ENCODE peak calls at places on chromosomes 4 and X, in ten cellular contexts. One of them, this sample, is unnamed.

GRCh38 chrX:78104447-78105176 is 564 bp downstream of the PGK1 start:
- DNase-seq in GM06990: peak; percentile 32
- DNase-seq in glutamatergic neuron: peak; percentile 14
- DNase-seq in HFF-Myc: no peak
- DNase-seq in progenitor cell of endocrine pancreas: no peak
- DNase-seq in fibroblast of lung: peak; percentile 43
- DNase-seq in thyroid gland: peak; percentile 49
- DNase-seq in lung: peak; percentile 59
- DNase-seq in fibroblast of the aortic adventitia: peak; percentile 63
- DNase-seq in OCI-LY7: peak; percentile 56
- DNase-seq in this sample: no peak

GRCh38 chrX:105190252-105190853 is 30.1 kb downstream of the TEX13A start:
- DNase-seq in GM06990: no peak
- DNase-seq in glutamatergic neuron: no peak
- DNase-seq in HFF-Myc: peak; percentile 1
- DNase-seq in progenitor cell of endocrine pancreas: no peak
- DNase-seq in fibroblast of lung: no peak
- DNase-seq in thyroid gland: no peak
- DNase-seq in lung: no peak
- DNase-seq in fibroblast of the aortic adventitia: peak; percentile 44
- DNase-seq in OCI-LY7: peak; percentile 9
- DNase-seq in this sample: no peak

GRCh38 chr4:94127707-94128328 is 79.8 kb upstream of the SMARCAD1 start:
- DNase-seq in GM06990: no peak
- DNase-seq in glutamatergic neuron: no peak
- DNase-seq in HFF-Myc: peak; percentile 14
- DNase-seq in progenitor cell of endocrine pancreas: no peak
- DNase-seq in fibroblast of lung: peak; percentile 32
- DNase-seq in thyroid gland: no peak
- DNase-seq in lung: no peak
- DNase-seq in fibroblast of the aortic adventitia: peak; percentile 46
- DNase-seq in OCI-LY7: peak; percentile 40
- DNase-seq in this sample: peak; percentile 2

GRCh38 chr4:1031956-1032795 is 20.8 kb downstream of the FGFRL1 start:
- DNase-seq in GM06990: no peak
- DNase-seq in glutamatergic neuron: no peak
- DNase-seq in HFF-Myc: no peak
- DNase-seq in progenitor cell of endocrine pancreas: no peak
- DNase-seq in fibroblast of lung: no peak
- DNase-seq in thyroid gland: peak; percentile 57
- DNase-seq in lung: no peak
- DNase-seq in fibroblast of the aortic adventitia: no peak
- DNase-seq in OCI-LY7: no peak
- DNase-seq in this sample: no peak

GRCh38 chr4:88208146-88208545 is 49.7 kb upstream of the ABCG2 start:
- DNase-seq in GM06990: no peak
- DNase-seq in glutamatergic neuron: no peak
- DNase-seq in HFF-Myc: no peak
- DNase-seq in progenitor cell of endocrine pancreas: no peak
- DNase-seq in fibroblast of lung: no peak
- DNase-seq in thyroid gland: no peak
- DNase-seq in lung: no peak
- DNase-seq in fibroblast of the aortic adventitia: no peak
- DNase-seq in OCI-LY7: no peak
- DNase-seq in this sample: no peak

GRCh38 chr4:142815834-142816233 is 30.3 kb downstream of the INPP4B start:
- DNase-seq in GM06990: no peak
- DNase-seq in glutamatergic neuron: no peak
- DNase-seq in HFF-Myc: peak; percentile 57
- DNase-seq in progenitor cell of endocrine pancreas: no peak
- DNase-seq in fibroblast of lung: peak; percentile 85
- DNase-seq in thyroid gland: no peak
- DNase-seq in lung: no peak
- DNase-seq in fibroblast of the aortic adventitia: peak; percentile 68
- DNase-seq in OCI-LY7: no peak
- DNase-seq in this sample: peak; percentile 24

GRCh38 chrX:11272290-11272689 is 20.9 kb upstream of the AMELX start:
- DNase-seq in GM06990: no peak
- DNase-seq in glutamatergic neuron: no peak
- DNase-seq in HFF-Myc: no peak
- DNase-seq in progenitor cell of endocrine pancreas: no peak
- DNase-seq in fibroblast of lung: peak; percentile 34
- DNase-seq in thyroid gland: no peak
- DNase-seq in lung: no peak
- DNase-seq in fibroblast of the aortic adventitia: no peak
- DNase-seq in OCI-LY7: no peak
- DNase-seq in this sample: no peak

GRCh38 chr4:175560628-175561027 is 251.4 kb downstream of the GPM6A start:
- DNase-seq in GM06990: peak; percentile 14
- DNase-seq in glutamatergic neuron: no peak
- DNase-seq in HFF-Myc: no peak
- DNase-seq in progenitor cell of endocrine pancreas: no peak
- DNase-seq in fibroblast of lung: peak; percentile 47
- DNase-seq in thyroid gland: no peak
- DNase-seq in lung: no peak
- DNase-seq in fibroblast of the aortic adventitia: peak; percentile 27
- DNase-seq in OCI-LY7: peak; percentile 58
- DNase-seq in this sample: no peak

GRCh38 chr4:64539234-64539849 is 130.1 kb upstream of the TECRL start:
- DNase-seq in GM06990: peak; percentile 8
- DNase-seq in glutamatergic neuron: peak; percentile 38
- DNase-seq in HFF-Myc: peak; percentile 22
- DNase-seq in progenitor cell of endocrine pancreas: peak; percentile 47
- DNase-seq in fibroblast of lung: peak; percentile 51
- DNase-seq in thyroid gland: peak; percentile 60
- DNase-seq in lung: peak; percentile 45
- DNase-seq in fibroblast of the aortic adventitia: peak; percentile 58
- DNase-seq in OCI-LY7: peak; percentile 61
- DNase-seq in this sample: peak; percentile 16

GRCh38 chr4:140374130-140374477 is 658 bp downstream of the SCOC start:
- DNase-seq in GM06990: no peak
- DNase-seq in glutamatergic neuron: no peak
- DNase-seq in HFF-Myc: no peak
- DNase-seq in progenitor cell of endocrine pancreas: no peak
- DNase-seq in fibroblast of lung: no peak
- DNase-seq in thyroid gland: no peak
- DNase-seq in lung: no peak
- DNase-seq in fibroblast of the aortic adventitia: no peak
- DNase-seq in OCI-LY7: no peak
- DNase-seq in this sample: no peak

GRCh38 chr4:187393546-187394344 is 601.8 kb upstream of the ZFP42 start:
- DNase-seq in GM06990: no peak
- DNase-seq in glutamatergic neuron: no peak
- DNase-seq in HFF-Myc: no peak
- DNase-seq in progenitor cell of endocrine pancreas: no peak
- DNase-seq in fibroblast of lung: no peak
- DNase-seq in thyroid gland: no peak
- DNase-seq in lung: no peak
- DNase-seq in fibroblast of the aortic adventitia: no peak
- DNase-seq in OCI-LY7: no peak
- DNase-seq in this sample: no peak

GRCh38 chr4:127224556-127224955 is 408.2 kb upstream of the INTU start:
- DNase-seq in GM06990: no peak
- DNase-seq in glutamatergic neuron: no peak
- DNase-seq in HFF-Myc: no peak
- DNase-seq in progenitor cell of endocrine pancreas: no peak
- DNase-seq in fibroblast of lung: no peak
- DNase-seq in thyroid gland: no peak
- DNase-seq in lung: no peak
- DNase-seq in fibroblast of the aortic adventitia: no peak
- DNase-seq in OCI-LY7: no peak
- DNase-seq in this sample: no peak

GRCh38 chrX:106802388-106803275 is at the start of gene TBC1D8B:
- DNase-seq in GM06990: peak; percentile 40
- DNase-seq in glutamatergic neuron: peak; percentile 35
- DNase-seq in HFF-Myc: peak; percentile 72
- DNase-seq in progenitor cell of endocrine pancreas: peak; percentile 48
- DNase-seq in fibroblast of lung: peak; percentile 92
- DNase-seq in thyroid gland: peak; percentile 85
- DNase-seq in lung: peak; percentile 79
- DNase-seq in fibroblast of the aortic adventitia: peak; percentile 93
- DNase-seq in OCI-LY7: peak; percentile 75
- DNase-seq in this sample: peak; percentile 70

GRCh38 chr4:7865533-7865932 is 74.1 kb downstream of the AFAP1 start:
- DNase-seq in GM06990: no peak
- DNase-seq in glutamatergic neuron: no peak
- DNase-seq in HFF-Myc: no peak
- DNase-seq in progenitor cell of endocrine pancreas: no peak
- DNase-seq in fibroblast of lung: no peak
- DNase-seq in thyroid gland: no peak
- DNase-seq in lung: no peak
- DNase-seq in fibroblast of the aortic adventitia: no peak
- DNase-seq in OCI-LY7: no peak
- DNase-seq in this sample: no peak

GRCh38 chr4:132065940-132066495 is 1083.1 kb upstream of the PCDH10 start:
- DNase-seq in GM06990: no peak
- DNase-seq in glutamatergic neuron: no peak
- DNase-seq in HFF-Myc: no peak
- DNase-seq in progenitor cell of endocrine pancreas: no peak
- DNase-seq in fibroblast of lung: peak; percentile 20
- DNase-seq in thyroid gland: no peak
- DNase-seq in lung: no peak
- DNase-seq in fibroblast of the aortic adventitia: no peak
- DNase-seq in OCI-LY7: no peak
- DNase-seq in this sample: no peak

GRCh38 chr4:151689211-151689991 is 71.4 kb downstream of the GATB start:
- DNase-seq in GM06990: no peak
- DNase-seq in glutamatergic neuron: no peak
- DNase-seq in HFF-Myc: no peak
- DNase-seq in progenitor cell of endocrine pancreas: no peak
- DNase-seq in fibroblast of lung: no peak
- DNase-seq in thyroid gland: peak; percentile 67
- DNase-seq in lung: no peak
- DNase-seq in fibroblast of the aortic adventitia: no peak
- DNase-seq in OCI-LY7: no peak
- DNase-seq in this sample: no peak

GRCh38 chrX:53768451-53769246 is 82.1 kb upstream of the HUWE1 start:
- DNase-seq in GM06990: no peak
- DNase-seq in glutamatergic neuron: no peak
- DNase-seq in HFF-Myc: no peak
- DNase-seq in progenitor cell of endocrine pancreas: no peak
- DNase-seq in fibroblast of lung: no peak
- DNase-seq in thyroid gland: no peak
- DNase-seq in lung: no peak
- DNase-seq in fibroblast of the aortic adventitia: no peak
- DNase-seq in OCI-LY7: no peak
- DNase-seq in this sample: no peak

GRCh38 chr4:47703964-47704363 is 133.9 kb downstream of the CORIN start:
- DNase-seq in GM06990: no peak
- DNase-seq in glutamatergic neuron: no peak
- DNase-seq in HFF-Myc: no peak
- DNase-seq in progenitor cell of endocrine pancreas: no peak
- DNase-seq in fibroblast of lung: no peak
- DNase-seq in thyroid gland: no peak
- DNase-seq in lung: no peak
- DNase-seq in fibroblast of the aortic adventitia: no peak
- DNase-seq in OCI-LY7: no peak
- DNase-seq in this sample: no peak

GRCh38 chr4:76803522-76803921 is 94.4 kb downstream of the SOWAHB start:
- DNase-seq in GM06990: no peak
- DNase-seq in glutamatergic neuron: no peak
- DNase-seq in HFF-Myc: peak; percentile 87
- DNase-seq in progenitor cell of endocrine pancreas: no peak
- DNase-seq in fibroblast of lung: peak; percentile 98
- DNase-seq in thyroid gland: peak; percentile 4
- DNase-seq in lung: no peak
- DNase-seq in fibroblast of the aortic adventitia: peak; percentile 54
- DNase-seq in OCI-LY7: no peak
- DNase-seq in this sample: peak; percentile 69

GRCh38 chr4:90281956-90282355 is 154.8 kb downstream of the CCSER1 start:
- DNase-seq in GM06990: no peak
- DNase-seq in glutamatergic neuron: no peak
- DNase-seq in HFF-Myc: no peak
- DNase-seq in progenitor cell of endocrine pancreas: no peak
- DNase-seq in fibroblast of lung: no peak
- DNase-seq in thyroid gland: no peak
- DNase-seq in lung: no peak
- DNase-seq in fibroblast of the aortic adventitia: no peak
- DNase-seq in OCI-LY7: no peak
- DNase-seq in this sample: no peak
- TF ChIP-seq CTCF in GM06990: no peak
- TF ChIP-seq CTCF in glutamatergic neuron: no peak
- TF ChIP-seq CTCF in HFF-Myc: no peak
- TF ChIP-seq CTCF in progenitor cell of endocrine pancreas: no peak
- TF ChIP-seq CTCF in fibroblast of lung: no peak
- TF ChIP-seq CTCF in thyroid gland: no peak
- TF ChIP-seq CTCF in lung: no peak
- TF ChIP-seq CTCF in fibroblast of the aortic adventitia: no peak
- TF ChIP-seq CTCF in OCI-LY7: no peak
- TF ChIP-seq CTCF in this sample: no peak

GRCh38 chr4:27084685-27085356 is 224.2 kb downstream of the STIM2 start:
- DNase-seq in GM06990: peak; percentile 3
- DNase-seq in glutamatergic neuron: peak; percentile 77
- DNase-seq in HFF-Myc: no peak
- DNase-seq in progenitor cell of endocrine pancreas: peak; percentile 15
- DNase-seq in fibroblast of lung: peak; percentile 16
- DNase-seq in thyroid gland: peak; percentile 5
- DNase-seq in lung: no peak
- DNase-seq in fibroblast of the aortic adventitia: peak; percentile 9
- DNase-seq in OCI-LY7: no peak
- DNase-seq in this sample: no peak
- TF ChIP-seq CTCF in GM06990: no peak
- TF ChIP-seq CTCF in glutamatergic neuron: no peak
- TF ChIP-seq CTCF in HFF-Myc: peak; percentile 3
- TF ChIP-seq CTCF in progenitor cell of endocrine pancreas: peak; percentile 27
- TF ChIP-seq CTCF in fibroblast of lung: no peak
- TF ChIP-seq CTCF in thyroid gland: no peak
- TF ChIP-seq CTCF in lung: no peak
- TF ChIP-seq CTCF in fibroblast of the aortic adventitia: no peak
- TF ChIP-seq CTCF in OCI-LY7: peak; percentile 29
- TF ChIP-seq CTCF in this sample: no peak

DNA sequence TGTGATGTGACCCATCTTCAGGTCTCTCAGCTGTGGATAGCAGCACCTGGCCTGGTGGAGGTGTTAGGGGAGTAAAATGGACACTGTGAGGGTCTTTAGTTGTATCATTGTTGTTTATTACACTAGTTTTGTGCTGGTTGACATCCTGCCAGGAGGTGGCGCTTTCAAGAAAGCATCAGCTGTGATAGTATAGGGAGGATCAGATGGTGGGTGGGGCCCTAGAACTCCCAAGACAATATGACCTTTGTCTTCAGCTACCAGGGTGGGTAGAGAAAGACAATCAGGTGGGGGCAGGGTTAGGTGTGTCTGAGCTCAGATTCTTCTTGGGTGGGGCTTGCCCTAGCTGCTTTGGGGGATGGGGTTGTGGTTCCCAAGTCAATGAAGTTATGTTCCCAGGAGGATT is 162.8 kb downstream of the PPP1R2C start:
- DNase-seq in GM06990: no peak
- DNase-seq in glutamatergic neuron: peak; percentile 16
- DNase-seq in HFF-Myc: no peak
- DNase-seq in progenitor cell of endocrine pancreas: no peak
- DNase-seq in fibroblast of lung: no peak
- DNase-seq in thyroid gland: peak; percentile 3
- DNase-seq in lung: no peak
- DNase-seq in fibroblast of the aortic adventitia: no peak
- DNase-seq in OCI-LY7: peak; percentile 32
- DNase-seq in this sample: no peak
- TF ChIP-seq CTCF in GM06990: peak; percentile 48
- TF ChIP-seq CTCF in glutamatergic neuron: no peak
- TF ChIP-seq CTCF in HFF-Myc: peak; percentile 25
- TF ChIP-seq CTCF in progenitor cell of endocrine pancreas: peak; percentile 22
- TF ChIP-seq CTCF in fibroblast of lung: no peak
- TF ChIP-seq CTCF in thyroid gland: no peak
- TF ChIP-seq CTCF in lung: no peak
- TF ChIP-seq CTCF in fibroblast of the aortic adventitia: no peak
- TF ChIP-seq CTCF in OCI-LY7: peak; percentile 63
- TF ChIP-seq CTCF in this sample: peak; percentile 4

GRCh38 chr4:183448436-183448835 is 4.0 kb downstream of the CDKN2AIP start:
- DNase-seq in GM06990: no peak
- DNase-seq in glutamatergic neuron: no peak
- DNase-seq in HFF-Myc: no peak
- DNase-seq in progenitor cell of endocrine pancreas: no peak
- DNase-seq in fibroblast of lung: no peak
- DNase-seq in thyroid gland: no peak
- DNase-seq in lung: no peak
- DNase-seq in fibroblast of the aortic adventitia: peak; percentile 13
- DNase-seq in OCI-LY7: no peak
- DNase-seq in this sample: no peak
- TF ChIP-seq CTCF in GM06990: no peak
- TF ChIP-seq CTCF in glutamatergic neuron: no peak
- TF ChIP-seq CTCF in HFF-Myc: no peak
- TF ChIP-seq CTCF in progenitor cell of endocrine pancreas: no peak
- TF ChIP-seq CTCF in fibroblast of lung: no peak
- TF ChIP-seq CTCF in thyroid gland: no peak
- TF ChIP-seq CTCF in lung: no peak
- TF ChIP-seq CTCF in fibroblast of the aortic adventitia: no peak
- TF ChIP-seq CTCF in OCI-LY7: no peak
- TF ChIP-seq CTCF in this sample: no peak